ENCODE peak calls at places on chromosome 7, in nine cellular contexts. One of them, this sample, is unnamed.

GRCh38 chr7:111076205-111076604 is 14.7 kb upstream of the LRRN3 start:
- DNase-seq in neural progenitor cell: no peak
- DNase-seq in psoas muscle: no peak
- DNase-seq in heart right ventricle: no peak
- DNase-seq in GM10248: no peak
- DNase-seq in cardiac muscle cell: no peak
- DNase-seq in fibroblast of lung: no peak
- DNase-seq in choroid plexus epithelial cell: peak
- DNase-seq in left ventricle myocardium inferior: no peak
- DNase-seq in this sample: no peak

GRCh38 chr7:23898619-23899018 is 188.6 kb downstream of the STK31 start:
- DNase-seq in cardiac muscle cell: no peak
- DNase-seq in psoas muscle: no peak
- DNase-seq in GM10248: no peak
- DNase-seq in left ventricle myocardium inferior: no peak
- DNase-seq in fibroblast of lung: no peak
- DNase-seq in neural progenitor cell: no peak
- DNase-seq in choroid plexus epithelial cell: no peak
- DNase-seq in heart right ventricle: no peak
- DNase-seq in this sample: no peak

GRCh38 chr7:32039000-32039756 is 31.0 kb downstream of the PDE1C start:
- DNase-seq in fibroblast of lung: no peak
- DNase-seq in GM10248: no peak
- DNase-seq in heart right ventricle: no peak
- DNase-seq in cardiac muscle cell: no peak
- DNase-seq in psoas muscle: no peak
- DNase-seq in left ventricle myocardium inferior: no peak
- DNase-seq in choroid plexus epithelial cell: no peak
- DNase-seq in neural progenitor cell: peak
- DNase-seq in this sample: no peak

GRCh38 chr7:48108959-48109847 is 20.1 kb downstream of the UPP1 start:
- DNase-seq in fibroblast of lung: no peak
- DNase-seq in cardiac muscle cell: no peak
- DNase-seq in psoas muscle: no peak
- DNase-seq in choroid plexus epithelial cell: no peak
- DNase-seq in left ventricle myocardium inferior: no peak
- DNase-seq in neural progenitor cell: no peak
- DNase-seq in heart right ventricle: no peak
- DNase-seq in GM10248: no peak
- DNase-seq in this sample: no peak

GRCh38 chr7:140160308-140160707 is 16.5 kb downstream of the KDM7A start:
- DNase-seq in heart right ventricle: no peak
- DNase-seq in left ventricle myocardium inferior: no peak
- DNase-seq in cardiac muscle cell: no peak
- DNase-seq in GM10248: no peak
- DNase-seq in choroid plexus epithelial cell: no peak
- DNase-seq in neural progenitor cell: peak
- DNase-seq in fibroblast of lung: no peak
- DNase-seq in psoas muscle: no peak
- DNase-seq in this sample: no peak

GRCh38 chr7:140646931-140647647 is 6.5 kb upstream of the DENND2A start:
- DNase-seq in fibroblast of lung: peak
- DNase-seq in heart right ventricle: no peak
- DNase-seq in psoas muscle: no peak
- DNase-seq in neural progenitor cell: peak
- DNase-seq in choroid plexus epithelial cell: peak
- DNase-seq in left ventricle myocardium inferior: no peak
- DNase-seq in GM10248: peak
- DNase-seq in cardiac muscle cell: peak
- DNase-seq in this sample: peak

GRCh38 chr7:94250984-94251383 is 143.7 kb upstream of the COL1A2 start:
- DNase-seq in psoas muscle: no peak
- DNase-seq in fibroblast of lung: no peak
- DNase-seq in left ventricle myocardium inferior: no peak
- DNase-seq in cardiac muscle cell: no peak
- DNase-seq in choroid plexus epithelial cell: no peak
- DNase-seq in heart right ventricle: no peak
- DNase-seq in neural progenitor cell: no peak
- DNase-seq in GM10248: no peak
- DNase-seq in this sample: no peak

GRCh38 chr7:155570991-155571390 is 24.6 kb upstream of the CNPY1 start:
- DNase-seq in psoas muscle: no peak
- DNase-seq in left ventricle myocardium inferior: no peak
- DNase-seq in GM10248: no peak
- DNase-seq in neural progenitor cell: no peak
- DNase-seq in heart right ventricle: no peak
- DNase-seq in cardiac muscle cell: no peak
- DNase-seq in choroid plexus epithelial cell: no peak
- DNase-seq in fibroblast of lung: no peak
- DNase-seq in this sample: no peak

GRCh38 chr7:12686894-12687212 is 580 bp upstream of the ARL4A start:
- DNase-seq in neural progenitor cell: no peak
- DNase-seq in fibroblast of lung: no peak
- DNase-seq in choroid plexus epithelial cell: no peak
- DNase-seq in left ventricle myocardium inferior: no peak
- DNase-seq in cardiac muscle cell: no peak
- DNase-seq in GM10248: no peak
- DNase-seq in psoas muscle: no peak
- DNase-seq in heart right ventricle: no peak
- DNase-seq in this sample: no peak

GRCh38 chr7:12686234-12686893 is 1.1 kb upstream of the ARL4A start:
- DNase-seq in psoas muscle: peak
- DNase-seq in left ventricle myocardium inferior: peak
- DNase-seq in neural progenitor cell: peak
- DNase-seq in GM10248: peak
- DNase-seq in fibroblast of lung: peak
- DNase-seq in cardiac muscle cell: peak
- DNase-seq in heart right ventricle: peak
- DNase-seq in choroid plexus epithelial cell: peak
- DNase-seq in this sample: peak

GRCh38 chr7:12684733-12685132 is 2.7 kb upstream of the ARL4A start:
- DNase-seq in psoas muscle: no peak
- DNase-seq in neural progenitor cell: no peak
- DNase-seq in heart right ventricle: no peak
- DNase-seq in left ventricle myocardium inferior: no peak
- DNase-seq in fibroblast of lung: no peak
- DNase-seq in choroid plexus epithelial cell: no peak
- DNase-seq in cardiac muscle cell: no peak
- DNase-seq in GM10248: no peak
- DNase-seq in this sample: no peak

GRCh38 chr7:12684186-12684585 is 3.2 kb upstream of the ARL4A start:
- DNase-seq in fibroblast of lung: no peak
- DNase-seq in psoas muscle: no peak
- DNase-seq in left ventricle myocardium inferior: no peak
- DNase-seq in cardiac muscle cell: no peak
- DNase-seq in neural progenitor cell: no peak
- DNase-seq in choroid plexus epithelial cell: no peak
- DNase-seq in heart right ventricle: no peak
- DNase-seq in GM10248: no peak
- DNase-seq in this sample: peak

DNA sequence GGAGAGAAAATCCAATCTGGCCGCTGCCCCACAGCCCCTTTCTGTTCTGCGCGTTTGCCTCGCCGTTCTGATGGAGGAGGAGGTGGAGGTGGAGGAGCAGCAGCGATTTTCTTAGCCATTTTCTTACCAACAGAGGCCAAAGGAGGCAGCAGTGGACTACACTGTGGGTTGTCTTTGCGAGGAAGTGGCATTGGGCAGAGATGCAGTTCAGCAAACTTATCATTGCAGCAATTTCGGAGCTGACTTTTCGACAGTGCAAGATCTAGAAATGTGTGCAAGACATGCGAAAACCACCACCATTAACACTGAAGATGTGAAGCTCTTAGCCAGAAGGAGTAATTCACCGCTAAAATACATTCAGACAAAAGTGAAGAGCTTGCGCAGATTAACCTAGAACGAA is 1.9 kb upstream of the ARL4A start:
- DNase-seq in neural progenitor cell: peak
- DNase-seq in cardiac muscle cell: peak
- DNase-seq in left ventricle myocardium inferior: no peak
- DNase-seq in psoas muscle: no peak
- DNase-seq in heart right ventricle: peak
- DNase-seq in choroid plexus epithelial cell: peak
- DNase-seq in GM10248: no peak
- DNase-seq in fibroblast of lung: peak
- DNase-seq in this sample: peak
- TF ChIP-seq CTCF in neural progenitor cell: peak
- TF ChIP-seq CTCF in cardiac muscle cell: peak
- TF ChIP-seq CTCF in left ventricle myocardium inferior: peak
- TF ChIP-seq CTCF in psoas muscle: peak
- TF ChIP-seq CTCF in heart right ventricle: peak
- TF ChIP-seq CTCF in choroid plexus epithelial cell: peak
- TF ChIP-seq CTCF in GM10248: peak
- TF ChIP-seq CTCF in fibroblast of lung: peak
- TF ChIP-seq CTCF in this sample: peak

DNA sequence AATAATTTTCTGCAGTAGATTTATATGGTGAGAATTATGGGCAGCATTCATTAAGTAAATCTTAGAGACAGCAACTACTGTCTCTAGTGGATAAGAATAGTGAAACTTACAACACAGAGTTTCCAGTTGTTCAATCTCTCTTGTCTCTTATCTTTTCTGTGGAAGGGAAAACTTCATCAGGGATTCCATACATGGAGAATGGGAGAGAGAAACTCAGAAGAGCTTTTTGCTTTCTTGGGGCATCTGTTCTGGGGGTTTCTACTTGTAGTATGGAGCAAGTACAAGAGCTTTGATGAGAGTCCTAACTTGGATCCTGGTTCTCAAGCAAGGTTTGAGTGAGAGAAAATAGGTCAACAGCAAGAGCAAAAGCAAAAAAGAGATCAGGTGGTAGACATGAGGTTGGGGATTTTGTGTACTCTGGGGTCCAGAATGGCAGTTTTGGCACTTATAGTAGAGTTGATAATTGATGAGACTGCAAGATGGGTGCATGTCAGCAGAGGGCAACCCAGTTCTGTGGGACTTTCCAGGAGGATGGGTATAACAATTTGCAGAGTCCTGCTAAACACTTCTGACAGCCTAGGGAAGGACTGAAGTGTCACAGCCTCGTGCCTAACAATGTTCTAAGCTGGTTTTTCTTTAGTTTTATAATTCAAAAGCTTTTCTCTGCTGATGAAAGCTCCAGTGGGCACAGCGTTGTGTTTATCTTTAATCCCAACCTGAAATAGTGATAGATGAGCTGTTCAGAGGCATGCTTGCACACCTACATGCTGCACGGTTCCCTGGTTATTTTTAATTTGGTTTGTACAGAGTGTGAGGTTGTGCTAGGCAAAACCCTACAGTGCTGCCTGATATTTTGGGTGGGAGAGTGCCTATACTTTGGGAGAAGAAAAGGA is 32.0 kb upstream of the STRIP2 start:
- DNase-seq in GM10248: peak
- DNase-seq in psoas muscle: no peak
- DNase-seq in heart right ventricle: no peak
- DNase-seq in left ventricle myocardium inferior: no peak
- DNase-seq in fibroblast of lung: no peak
- DNase-seq in choroid plexus epithelial cell: peak
- DNase-seq in cardiac muscle cell: no peak
- DNase-seq in neural progenitor cell: no peak
- DNase-seq in this sample: no peak
- TF ChIP-seq CTCF in GM10248: peak
- TF ChIP-seq CTCF in psoas muscle: peak
- TF ChIP-seq CTCF in heart right ventricle: peak
- TF ChIP-seq CTCF in left ventricle myocardium inferior: no peak
- TF ChIP-seq CTCF in fibroblast of lung: no peak
- TF ChIP-seq CTCF in choroid plexus epithelial cell: peak
- TF ChIP-seq CTCF in cardiac muscle cell: no peak
- TF ChIP-seq CTCF in neural progenitor cell: no peak
- TF ChIP-seq CTCF in this sample: peak

GRCh38 chr7:13279854-13280435 is 592.5 kb downstream of the ARL4A start:
- DNase-seq in heart right ventricle: no peak
- DNase-seq in fibroblast of lung: peak
- DNase-seq in choroid plexus epithelial cell: peak
- DNase-seq in left ventricle myocardium inferior: no peak
- DNase-seq in cardiac muscle cell: peak
- DNase-seq in neural progenitor cell: peak
- DNase-seq in GM10248: no peak
- DNase-seq in psoas muscle: no peak
- DNase-seq in this sample: peak

GRCh38 chr7:13276977-13277376 is 589.5 kb downstream of the ARL4A start:
- DNase-seq in GM10248: no peak
- DNase-seq in choroid plexus epithelial cell: peak
- DNase-seq in left ventricle myocardium inferior: no peak
- DNase-seq in cardiac muscle cell: peak
- DNase-seq in fibroblast of lung: peak
- DNase-seq in heart right ventricle: no peak
- DNase-seq in neural progenitor cell: peak
- DNase-seq in psoas muscle: no peak
- DNase-seq in this sample: no peak

GRCh38 chr7:13286916-13287315 is 599.5 kb downstream of the ARL4A start:
- DNase-seq in choroid plexus epithelial cell: no peak
- DNase-seq in left ventricle myocardium inferior: no peak
- DNase-seq in fibroblast of lung: no peak
- DNase-seq in psoas muscle: no peak
- DNase-seq in neural progenitor cell: no peak
- DNase-seq in GM10248: no peak
- DNase-seq in cardiac muscle cell: no peak
- DNase-seq in heart right ventricle: no peak
- DNase-seq in this sample: no peak

GRCh38 chr7:13278020-13278419 is 590.6 kb downstream of the ARL4A start:
- DNase-seq in fibroblast of lung: no peak
- DNase-seq in left ventricle myocardium inferior: no peak
- DNase-seq in cardiac muscle cell: no peak
- DNase-seq in GM10248: no peak
- DNase-seq in choroid plexus epithelial cell: no peak
- DNase-seq in neural progenitor cell: no peak
- DNase-seq in heart right ventricle: no peak
- DNase-seq in psoas muscle: no peak
- DNase-seq in this sample: peak

GRCh38 chr7:13282377-13282980 is 595.0 kb downstream of the ARL4A start:
- DNase-seq in fibroblast of lung: peak
- DNase-seq in psoas muscle: no peak
- DNase-seq in choroid plexus epithelial cell: peak
- DNase-seq in cardiac muscle cell: peak
- DNase-seq in heart right ventricle: no peak
- DNase-seq in GM10248: no peak
- DNase-seq in neural progenitor cell: peak
- DNase-seq in left ventricle myocardium inferior: no peak
- DNase-seq in this sample: peak
- TF ChIP-seq CTCF in fibroblast of lung: peak
- TF ChIP-seq CTCF in psoas muscle: peak
- TF ChIP-seq CTCF in choroid plexus epithelial cell: peak
- TF ChIP-seq CTCF in cardiac muscle cell: peak
- TF ChIP-seq CTCF in heart right ventricle: peak
- TF ChIP-seq CTCF in GM10248: no peak
- TF ChIP-seq CTCF in neural progenitor cell: peak
- TF ChIP-seq CTCF in left ventricle myocardium inferior: peak
- TF ChIP-seq CTCF in this sample: peak

GRCh38 chr7:43509906-43510305 is 73.0 kb upstream of the STK17A start:
- DNase-seq in heart right ventricle: no peak
- DNase-seq in GM10248: no peak
- DNase-seq in choroid plexus epithelial cell: no peak
- DNase-seq in fibroblast of lung: no peak
- DNase-seq in psoas muscle: no peak
- DNase-seq in left ventricle myocardium inferior: no peak
- DNase-seq in neural progenitor cell: no peak
- DNase-seq in cardiac muscle cell: no peak
- DNase-seq in this sample: no peak

GRCh38 chr7:43508434-43508833 is 74.5 kb upstream of the STK17A start:
- DNase-seq in GM10248: no peak
- DNase-seq in fibroblast of lung: no peak
- DNase-seq in left ventricle myocardium inferior: no peak
- DNase-seq in cardiac muscle cell: no peak
- DNase-seq in psoas muscle: no peak
- DNase-seq in heart right ventricle: no peak
- DNase-seq in choroid plexus epithelial cell: no peak
- DNase-seq in neural progenitor cell: no peak
- DNase-seq in this sample: no peak

GRCh38 chr7:43513236-43513635 is 69.7 kb upstream of the STK17A start:
- DNase-seq in GM10248: no peak
- DNase-seq in heart right ventricle: no peak
- DNase-seq in cardiac muscle cell: peak
- DNase-seq in left ventricle myocardium inferior: no peak
- DNase-seq in choroid plexus epithelial cell: no peak
- DNase-seq in fibroblast of lung: no peak
- DNase-seq in psoas muscle: no peak
- DNase-seq in neural progenitor cell: no peak
- DNase-seq in this sample: no peak

GRCh38 chr7:43511769-43512515 is 71.0 kb upstream of the STK17A start:
- DNase-seq in psoas muscle: no peak
- DNase-seq in choroid plexus epithelial cell: no peak
- DNase-seq in fibroblast of lung: no peak
- DNase-seq in left ventricle myocardium inferior: no peak
- DNase-seq in cardiac muscle cell: no peak
- DNase-seq in heart right ventricle: no peak
- DNase-seq in neural progenitor cell: no peak
- DNase-seq in GM10248: no peak
- DNase-seq in this sample: no peak

DNA sequence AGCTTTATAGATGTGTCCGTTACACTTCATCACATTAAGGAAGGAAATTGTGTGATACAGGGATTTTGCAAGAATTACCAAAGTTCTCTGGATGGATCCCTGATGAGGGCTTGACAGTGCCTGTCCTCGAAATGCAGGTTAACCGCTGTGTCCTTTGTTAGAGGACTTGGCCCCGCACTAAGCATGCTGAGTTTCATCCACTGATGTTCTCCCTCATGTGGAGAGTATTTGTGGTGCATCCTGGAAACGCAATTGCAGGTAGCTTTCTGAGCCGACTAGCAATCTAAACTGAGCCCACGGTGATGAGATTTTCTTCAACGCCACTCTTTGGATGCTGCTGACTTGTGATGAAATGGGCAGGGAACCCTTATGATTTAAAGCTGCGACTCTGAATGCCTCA is 71.9 kb upstream of the STK17A start:
- DNase-seq in GM10248: no peak
- DNase-seq in left ventricle myocardium inferior: no peak
- DNase-seq in fibroblast of lung: no peak
- DNase-seq in heart right ventricle: no peak
- DNase-seq in choroid plexus epithelial cell: peak
- DNase-seq in psoas muscle: no peak
- DNase-seq in neural progenitor cell: peak
- DNase-seq in cardiac muscle cell: no peak
- DNase-seq in this sample: no peak
- TF ChIP-seq CTCF in GM10248: no peak
- TF ChIP-seq CTCF in left ventricle myocardium inferior: peak
- TF ChIP-seq CTCF in fibroblast of lung: no peak
- TF ChIP-seq CTCF in heart right ventricle: peak
- TF ChIP-seq CTCF in choroid plexus epithelial cell: peak
- TF ChIP-seq CTCF in psoas muscle: no peak
- TF ChIP-seq CTCF in neural progenitor cell: peak
- TF ChIP-seq CTCF in cardiac muscle cell: no peak
- TF ChIP-seq CTCF in this sample: no peak